ENCODE peak calls at places on chromosomes 13 and 19, in eight cellular contexts. M is lower lobe of right lung; V is EL; K is Peyer's patch; L is CD8-positive, alpha-beta memory T cell; X is GM23248; G is ELR; I is ascending aorta. B is an unnamed sample.

GRCh38 chr19:29088761-29089160 is 124.2 kb downstream of the UQCRFS1 start:
- DNase-seq in M (no peak), V (no peak), K (no peak), L (no peak), X (no peak), G (no peak), I (no peak), B (no peak)

GRCh38 chr19:10309423-10309822 is at the start of gene ZGLP1:
- DNase-seq in M (no peak), V (no peak), K (no peak), L (no peak), X (no peak), G (no peak), I (no peak), B (no peak)

GRCh38 chr19:43660301-43660700 is 9.7 kb downstream of the PLAUR start:
- DNase-seq in M (no peak), V (no peak), K (no peak), L (no peak), X (no peak), G (no peak), I (no peak), B (no peak)

GRCh38 chr19:28606269-28607032 is 606.5 kb downstream of the UQCRFS1 start:
- DNase-seq in M (no peak), V (no peak), K (no peak), L (no peak), X (no peak), G (no peak), I (no peak), B (no peak)

GRCh38 chr19:7417671-7418324 is 69.1 kb downstream of the ARHGEF18 start:
- DNase-seq in M (no peak), V (peak), K (no peak), L (no peak), X (peak), G (no peak), I (no peak), B (peak)

GRCh38 chr13:99208845-99209527 is 8.3 kb downstream of the UBAC2 start:
- DNase-seq in M (no peak), V (no peak), K (no peak), L (no peak), X (no peak), G (no peak), I (no peak), B (no peak)

GRCh38 chr19:53945441-53945840 is 17.3 kb upstream of the CACNG8 start:
- DNase-seq in M (no peak), V (no peak), K (no peak), L (no peak), X (peak), G (peak), I (no peak), B (peak)

GRCh38 chr19:58450836-58451357 is 525 bp upstream of the ZNF324B start:
- DNase-seq in M (no peak), V (no peak), K (no peak), L (no peak), X (peak), G (no peak), I (no peak), B (no peak)

GRCh38 chr19:49590971-49591730 is at the start of gene PRR12:
- DNase-seq in M (peak), V (peak), K (peak), L (peak), X (peak), G (peak), I (no peak), B (peak)

GRCh38 chr19:6663236-6664187 is 6.4 kb downstream of the TNFSF14 start:
- DNase-seq in M (no peak), V (no peak), K (no peak), L (peak), X (peak), G (peak), I (no peak), B (no peak)

GRCh38 chr19:43464089-43464775 is 1.2 kb downstream of the LYPD3 start:
- DNase-seq in M (peak), V (no peak), K (peak), L (no peak), X (peak), G (no peak), I (peak), B (no peak)

GRCh38 chr13:59478908-59479307 is 684.8 kb downstream of the DIAPH3 start:
- DNase-seq in M (no peak), V (no peak), K (no peak), L (no peak), X (no peak), G (no peak), I (no peak), B (peak)

B was measured in mesendoderm.